ENCODE peak calls at places on chromosome 20, in ten cellular contexts. H is transverse colon, M is HCT116, S is A549, O is stomach, Q is ovary, T is lower leg skin, W is breast epithelium, A is heart left ventricle, V is adrenal gland. E is an unnamed sample.

GRCh38 chr20:58511364-58511763 is 3.8 kb downstream of the APCDD1L start:
- DNase-seq in Q (no peak), S (no peak), V (peak; percentile 34), M (no peak), T (no peak), O (no peak), A (no peak), H (no peak), W (no peak), E (no peak)

GRCh38 chr20:14947536-14947935 is 610.1 kb upstream of the FLRT3 start:
- DNase-seq in T (no peak), S (no peak), A (no peak), W (no peak), Q (no peak), V (no peak), O (no peak), H (no peak), M (no peak), E (no peak)

GRCh38 chr20:43979576-43979975 is 64.9 kb downstream of the TOX2 start:
- DNase-seq in T (no peak), W (no peak), V (no peak), O (no peak), Q (no peak), M (no peak), S (no peak), A (no peak), H (no peak), E (no peak)

GRCh38 chr20:53757472-53757913 is 163.9 kb upstream of the ZNF217 start:
- DNase-seq in V (no peak), W (peak; percentile 57), Q (no peak), M (no peak), O (no peak), T (no peak), H (no peak), A (no peak), S (no peak), E (no peak)

GRCh38 chr20:20235681-20236080 is 132.2 kb upstream of the INSM1 start:
- DNase-seq in V (no peak), W (no peak), Q (no peak), A (no peak), O (no peak), T (no peak), M (no peak), S (no peak), H (no peak), E (no peak)

GRCh38 chr20:32181606-32182005 is 25.9 kb downstream of the PLAGL2 start:
- DNase-seq in Q (no peak), S (no peak), V (no peak), T (no peak), M (no peak), W (no peak), O (no peak), A (no peak), H (no peak), E (no peak)

GRCh38 chr20:57062241-57062640 is 204.2 kb downstream of the BMP7 start:
- DNase-seq in O (no peak), Q (no peak), M (no peak), W (no peak), V (no peak), T (no peak), H (no peak), S (no peak), A (no peak), E (no peak)

GRCh38 chr20:9218412-9219001 is 149.6 kb downstream of the PLCB4 start:
- DNase-seq in W (no peak), M (no peak), H (no peak), S (no peak), A (no peak), T (no peak), V (no peak), Q (no peak), O (no peak), E (no peak)

DNA sequence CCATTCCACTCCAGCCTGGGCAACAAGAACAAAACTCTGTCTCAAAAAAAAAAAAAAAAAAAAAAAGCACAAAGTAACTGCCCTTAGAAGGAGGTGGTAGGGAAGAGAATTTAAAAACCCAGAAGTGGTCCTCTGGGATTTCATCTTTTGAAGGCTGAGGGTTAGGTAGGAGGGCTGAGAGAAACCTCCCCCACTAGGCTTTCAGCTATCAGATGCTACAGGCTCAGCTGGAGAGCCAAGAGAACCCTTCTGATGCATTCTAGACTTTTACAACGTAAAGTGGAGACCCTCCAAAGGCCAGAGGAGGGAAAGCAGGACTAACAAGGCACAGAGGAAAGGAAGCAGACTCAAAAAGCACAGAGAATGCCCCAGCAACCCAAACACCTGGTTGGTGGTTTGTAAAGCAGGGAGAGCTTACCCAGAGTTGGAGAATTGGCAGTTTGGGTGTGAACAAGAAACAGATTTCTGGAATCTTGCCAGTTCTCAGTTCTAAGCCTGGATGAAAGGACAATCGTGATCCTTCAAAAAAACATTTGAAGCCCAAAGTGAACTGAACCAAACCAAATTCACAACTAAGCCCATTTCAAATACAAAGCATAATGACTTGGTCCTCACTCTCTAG is 23.2 kb upstream of the SPAG4 start:
- DNase-seq in M (no peak), H (no peak), W (no peak), T (no peak), S (no peak), O (no peak), A (no peak), Q (no peak), V (no peak), E (no peak)
- TF ChIP-seq POLR2A in M (no peak), H (no peak), W (no peak), T (no peak), S (no peak), O (no peak), A (no peak), Q (no peak), V (no peak), E (no peak)

DNA sequence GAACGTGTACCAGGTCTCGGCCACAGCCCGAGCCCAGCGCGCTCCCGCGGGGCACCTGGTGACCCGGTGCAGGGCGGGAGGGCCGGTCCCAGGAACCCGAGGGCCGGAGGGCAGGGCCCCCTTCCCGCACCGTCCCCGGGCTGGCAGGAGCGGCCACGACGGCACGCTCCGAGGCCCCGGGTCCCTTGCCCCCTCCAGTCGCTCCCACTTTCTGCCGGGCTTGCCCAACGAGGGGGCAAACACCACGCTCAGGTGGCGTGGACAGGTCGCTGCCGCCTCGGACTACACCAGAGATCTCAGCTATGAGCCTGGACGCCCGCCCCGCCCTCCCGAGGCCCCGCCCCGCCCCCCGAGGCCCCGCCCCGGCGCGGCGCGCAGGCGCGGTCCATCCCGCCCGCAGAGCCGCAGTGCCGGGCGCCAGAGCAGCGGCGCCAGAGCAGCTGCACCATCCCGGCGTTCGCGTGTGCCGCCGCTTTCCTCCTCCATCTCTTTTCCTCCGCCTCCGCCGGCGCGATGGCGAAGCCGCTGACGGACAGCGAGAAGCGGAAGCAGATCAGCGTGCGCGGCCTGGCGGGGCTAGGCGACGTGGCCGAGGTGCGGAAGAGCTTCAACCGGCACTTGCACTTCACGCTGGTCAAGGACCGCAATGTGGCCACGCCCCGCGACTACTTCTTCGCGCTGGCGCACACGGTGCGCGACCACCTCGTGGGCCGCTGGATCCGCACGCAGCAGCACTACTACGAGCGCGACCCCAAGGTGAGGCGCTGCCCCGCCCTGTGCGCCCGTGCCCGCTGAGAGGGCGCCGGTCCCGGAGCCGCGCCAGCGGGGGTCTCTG is at the start of gene PYGB:
- DNase-seq in V (peak; percentile 76), M (peak; percentile 41), H (peak; percentile 85), O (peak; percentile 81), Q (peak; percentile 86), W (peak; percentile 69), A (peak; percentile 89), S (peak; percentile 94), T (no peak), E (no peak)
- TF ChIP-seq POLR2A in V (peak; percentile 90), M (peak; percentile 96), H (peak; percentile 94), O (peak; percentile 48), Q (peak; percentile 71), W (peak; percentile 81), A (peak; percentile 79), S (peak; percentile 98), T (no peak), E (peak; percentile 97)

DNA sequence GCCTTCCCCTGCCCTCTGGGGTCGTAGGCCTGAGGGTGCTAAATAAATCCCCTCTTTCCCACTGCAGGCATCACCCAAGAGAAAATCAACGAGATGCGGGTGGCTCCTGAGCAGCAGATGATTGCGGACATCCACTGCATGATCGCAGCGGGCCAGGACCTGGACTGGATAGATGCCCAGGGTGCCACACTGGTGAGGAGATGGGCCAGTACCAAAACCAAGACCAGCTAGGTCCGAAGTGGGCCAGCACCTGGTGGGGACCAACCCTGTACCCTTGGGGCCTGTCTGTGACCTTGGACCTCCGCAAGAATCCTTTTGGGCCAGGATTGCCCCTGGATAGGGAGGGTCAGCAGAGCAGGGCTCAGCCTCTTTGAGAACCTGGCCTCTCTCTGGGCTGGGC is 23.6 kb upstream of the FAM83D start:
- DNase-seq in M (no peak), W (no peak), H (no peak), V (no peak), T (no peak), S (no peak), A (no peak), Q (no peak), O (no peak), E (no peak)
- TF ChIP-seq POLR2A in M (no peak), W (no peak), H (no peak), V (no peak), T (no peak), S (no peak), A (no peak), Q (no peak), O (no peak), E (no peak)

GRCh38 chr20:63657260-63657936 is 714 bp upstream of the RTEL1 start:
- DNase-seq in M (no peak), S (no peak), O (no peak), Q (no peak), H (no peak), A (no peak), T (no peak), V (no peak), W (no peak), E (no peak)

GRCh38 chr20:63658749-63659187 is 656 bp downstream of the RTEL1 start:
- DNase-seq in V (no peak), S (no peak), A (no peak), W (no peak), Q (no peak), H (no peak), T (no peak), M (no peak), O (no peak), E (no peak)

GRCh38 chr20:63656451-63656850 is 1.7 kb upstream of the RTEL1 start:
- DNase-seq in Q (no peak), V (no peak), M (no peak), S (no peak), H (no peak), T (no peak), O (no peak), W (no peak), A (no peak), E (no peak)

GRCh38 chr20:63659370-63659769 is 1.3 kb downstream of the RTEL1 start:
- DNase-seq in H (no peak), O (no peak), W (no peak), T (no peak), Q (peak; percentile 47), A (no peak), S (no peak), V (no peak), M (no peak), E (no peak)

DNA sequence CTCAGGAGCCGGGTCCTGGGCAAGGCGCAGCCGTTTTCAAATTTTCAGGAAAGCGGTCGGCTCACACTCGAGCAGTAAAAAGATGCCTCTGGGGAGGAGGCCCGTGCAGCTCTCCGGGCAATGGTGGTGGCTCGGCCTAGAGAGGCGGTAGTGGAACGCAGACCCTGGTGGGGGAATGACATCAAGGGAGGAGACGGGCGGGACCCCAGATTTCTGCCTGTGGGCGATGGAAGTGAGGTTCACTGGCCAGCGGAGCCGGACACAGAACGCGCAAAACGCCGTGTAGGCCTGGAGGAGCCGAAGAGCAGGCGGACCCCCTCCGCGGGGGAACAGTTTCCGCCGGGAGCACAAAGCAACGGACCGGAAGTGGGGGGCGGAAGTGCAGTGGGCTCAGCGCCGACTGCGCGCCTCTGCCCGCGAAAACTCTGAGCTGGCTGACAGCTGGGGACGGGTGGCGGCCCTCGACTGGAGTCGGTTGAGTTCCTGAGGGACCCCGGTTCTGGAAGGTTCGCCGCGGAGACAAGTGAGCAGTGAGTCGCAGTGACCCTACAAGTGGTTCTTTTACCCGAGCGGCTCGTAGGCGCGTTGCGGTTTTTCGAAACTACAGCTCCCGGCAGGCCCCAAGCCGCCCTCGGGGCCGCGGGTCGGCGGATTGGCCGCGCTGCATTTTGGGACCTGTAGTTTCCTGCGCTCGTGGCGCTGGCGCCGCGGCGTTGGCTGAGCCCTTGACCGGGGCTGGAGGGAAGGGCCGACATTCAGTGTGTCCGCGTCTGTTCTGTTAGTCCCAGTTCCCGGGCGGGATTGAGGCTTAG is at the start of gene RTEL1:
- DNase-seq in O (peak; percentile 93), M (peak; percentile 80), H (peak; percentile 93), S (peak; percentile 97), Q (peak; percentile 94), V (peak; percentile 92), T (peak; percentile 88), A (peak; percentile 96), W (peak; percentile 91), E (peak; percentile 66)
- TF ChIP-seq POLR2A in O (no peak), M (no peak), H (peak; percentile 42), S (no peak), Q (peak; percentile 60), V (peak; percentile 21), T (no peak), A (no peak), W (peak; percentile 43), E (peak; percentile 44)

E was measured in esophagus squamous epithelium.